ENCODE peak calls at places on chromosomes 13 and 19, in five cellular contexts. L, V, J, O and Q are unnamed samples.

GRCh38 chr19:1690570-1691307 is 38.3 kb upstream of the TCF3 start:
- DNase-seq in V (no peak), L (peak; percentile 39), O (peak; percentile 90), J (no peak), Q (no peak)

GRCh38 chr19:45591004-45591637 is 6.5 kb upstream of the OPA3 start:
- DNase-seq in L (peak; percentile 83), J (no peak), O (peak; percentile 81), V (no peak), Q (no peak)

GRCh38 chr13:67736646-67737420 is 506.7 kb upstream of the PCDH9 start:
- DNase-seq in V (no peak), O (no peak), J (no peak), L (peak; percentile 15), Q (no peak)

GRCh38 chr13:46721054-46721453 is 75.9 kb downstream of the ESD start:
- DNase-seq in V (no peak), L (peak; percentile 32), O (peak; percentile 81), J (no peak), Q (no peak)

GRCh38 chr13:95822303-95822702 is 145.4 kb downstream of the DNAJC3 start:
- DNase-seq in J (no peak), V (no peak), O (no peak), L (no peak), Q (no peak)

GRCh38 chr13:98291658-98292057 is 114.6 kb upstream of the RNF113B start:
- DNase-seq in J (no peak), V (no peak), L (no peak), O (no peak), Q (no peak)

GRCh38 chr19:38134538-38135149 is 89.4 kb downstream of the DPF1 start:
- DNase-seq in L (peak; percentile 40), O (peak; percentile 74), V (no peak), J (no peak), Q (no peak)

GRCh38 chr13:20230913-20231838 is 943 bp downstream of the GJB6 start:
- DNase-seq in L (no peak), J (no peak), O (peak; percentile 66), V (no peak), Q (no peak)

GRCh38 chr19:329876-330275 is 14.7 kb downstream of the MIER2 start:
- DNase-seq in V (no peak), O (no peak), L (no peak), J (no peak), Q (no peak)

GRCh38 chr19:32224371-32225244 is 120.8 kb upstream of the ZNF507 start:
- DNase-seq in O (peak; percentile 89), V (peak; percentile 21), J (no peak), L (peak; percentile 35), Q (no peak)

GRCh38 chr13:39892731-39893293 is 237.3 kb downstream of the COG6 start:
- DNase-seq in L (no peak), J (no peak), V (no peak), O (peak; percentile 69), Q (no peak)

GRCh38 chr19:51750381-51751124 is 1.1 kb downstream of the FPR1 start:
- DNase-seq in L (no peak), O (no peak), V (no peak), J (no peak), Q (no peak)

GRCh38 chr13:29508874-29509249 is 86.6 kb downstream of the SLC7A1 start:
- DNase-seq in V (no peak), L (no peak), O (no peak), J (no peak), Q (no peak)

GRCh38 chr19:41351339-41352245 is 2.1 kb downstream of the TGFB1 start:
- DNase-seq in O (peak; percentile 96), J (peak; percentile 62), V (peak; percentile 71), L (peak; percentile 46), Q (peak; percentile 35)

GRCh38 chr19:3346677-3347353 is 19.6 kb upstream of the NFIC start:
- DNase-seq in V (no peak), L (no peak), O (no peak), J (no peak), Q (no peak)

GRCh38 chr19:2532252-2533071 is 56.5 kb downstream of the GADD45B start:
- DNase-seq in O (no peak), J (no peak), L (no peak), V (no peak), Q (no peak)

GRCh38 chr13:91456837-91457236 is 58.4 kb downstream of the GPC5 start:
- DNase-seq in L (no peak), J (no peak), O (no peak), V (no peak), Q (no peak)

GRCh38 chr19:6551607-6552450 is 21.0 kb downstream of the TNFSF9 start:
- DNase-seq in J (no peak), L (no peak), V (peak; percentile 28), O (peak; percentile 86), Q (no peak)

GRCh38 chr13:97648171-97648880 is 214.4 kb downstream of the RAP2A start:
- DNase-seq in L (no peak), O (no peak), J (no peak), V (no peak), Q (no peak)

GRCh38 chr13:112510987-112511715 is 76.8 kb downstream of the TUBGCP3 start:
- DNase-seq in L (no peak), J (no peak), O (no peak), V (no peak), Q (no peak)

GRCh38 chr19:50412419-50412818 is 6.3 kb upstream of the SPIB start:
- DNase-seq in J (no peak), O (no peak), V (no peak), L (no peak), Q (no peak)

GRCh38 chr13:69020120-69020519 is 1087.5 kb upstream of the ATXN8OS start:
- DNase-seq in J (no peak), V (no peak), O (no peak), L (no peak), Q (no peak)

GRCh38 chr19:35437152-35437951 is 10.7 kb upstream of the FFAR2 start:
- DNase-seq in J (no peak), O (no peak), L (no peak), V (no peak), Q (no peak)

GRCh38 chr19:7865262-7865911 is 8.8 kb downstream of the PRR36 start:
- DNase-seq in L (no peak), O (no peak), V (no peak), J (no peak), Q (no peak)

GRCh38 chr13:100646030-100646673 is 28.4 kb downstream of the TMTC4 start:
- DNase-seq in V (no peak), L (peak; percentile 62), J (no peak), O (no peak), Q (no peak)

GRCh38 chr13:94311893-94312292 is 167.6 kb downstream of the DCT start:
- DNase-seq in J (no peak), O (no peak), V (no peak), L (peak; percentile 28), Q (no peak)

GRCh38 chr19:45876411-45877197 is 9.3 kb downstream of the IRF2BP1 start:
- DNase-seq in L (no peak), J (no peak), V (no peak), O (peak; percentile 73), Q (no peak)

GRCh38 chr13:24640752-24641151 is 39.5 kb upstream of the ATP12A start:
- DNase-seq in L (no peak), J (no peak), V (no peak), O (no peak), Q (no peak)

GRCh38 chr13:44052843-44053607 is 173.3 kb downstream of the LACC1 start:
- DNase-seq in J (no peak), L (no peak), V (no peak), O (no peak), Q (no peak)

GRCh38 chr19:16445238-16446107 is 26.3 kb downstream of the EPS15L1 start:
- DNase-seq in L (peak; percentile 74), J (no peak), O (no peak), V (no peak), Q (no peak)

GRCh38 chr19:29002336-29002735 is 210.6 kb downstream of the UQCRFS1 start:
- DNase-seq in J (no peak), L (no peak), V (no peak), O (no peak), Q (no peak)